ENCODE peak calls at places on chromosomes 7 and 10, in five cellular contexts. O is HCT116, I is fibroblast of lung, D is OCI-LY7, W is GM23338. T is an unnamed sample.

GRCh38 chr10:91319336-91319735 is 90.8 kb upstream of the HECTD2 start:
- DNase-seq in D (no peak), I (no peak), O (no peak), W (no peak), T (no peak)

GRCh38 chr7:143490719-143491306 is 13.1 kb downstream of the TAS2R41 start:
- DNase-seq in I (peak; percentile 33), O (no peak), D (no peak), W (peak; percentile 66), T (no peak)

GRCh38 chr7:108335264-108335918 is 120.8 kb downstream of the NRCAM start:
- DNase-seq in D (no peak), I (peak; percentile 20), W (peak; percentile 11), O (no peak), T (no peak)

GRCh38 chr7:127758105-127758504 is 106.1 kb downstream of the SND1 start:
- DNase-seq in D (no peak), I (no peak), O (no peak), W (no peak), T (no peak)

GRCh38 chr7:73717991-73718405 is 1.5 kb downstream of the STX1A start:
- DNase-seq in O (peak; percentile 73), D (peak; percentile 33), W (no peak), I (peak; percentile 64), T (peak; percentile 63)

GRCh38 chr7:44824894-44825526 is 22.9 kb downstream of the H2AZ2 start:
- DNase-seq in W (no peak), D (no peak), O (no peak), I (no peak), T (no peak)

GRCh38 chr10:79116801-79117723 is 48.3 kb downstream of the ZMIZ1 start:
- DNase-seq in D (no peak), O (no peak), W (peak; percentile 27), I (peak; percentile 63), T (no peak)

GRCh38 chr10:60335708-60336107 is 54.0 kb downstream of the ANK3 start:
- DNase-seq in O (no peak), D (no peak), I (no peak), W (peak; percentile 25), T (peak; percentile 62)

GRCh38 chr10:20948723-20949327 is 51.7 kb upstream of the NEBL start:
- DNase-seq in D (peak; percentile 25), I (no peak), O (no peak), W (no peak), T (no peak)

GRCh38 chr10:117360016-117360415 is 15.2 kb downstream of the PDZD8 start:
- DNase-seq in I (no peak), W (no peak), O (no peak), D (no peak), T (no peak)

GRCh38 chr10:101330236-101331225 is 23.4 kb upstream of the BTRC start:
- DNase-seq in W (no peak), O (no peak), I (peak; percentile 18), D (no peak), T (peak; percentile 78)

GRCh38 chr10:80599424-80599847 is 61.7 kb downstream of the SH2D4B start:
- DNase-seq in W (peak; percentile 92), I (peak; percentile 36), O (peak; percentile 59), D (peak; percentile 58), T (peak; percentile 86)

GRCh38 chr10:58517071-58517470 is 4.4 kb downstream of the BICC1 start:
- DNase-seq in I (no peak), O (no peak), W (no peak), D (no peak), T (no peak)

GRCh38 chr10:58516118-58516517 is 3.4 kb downstream of the BICC1 start:
- DNase-seq in D (no peak), I (no peak), O (no peak), W (no peak), T (no peak)

GRCh38 chr10:58514102-58514472 is 1.4 kb downstream of the BICC1 start:
- DNase-seq in D (no peak), W (no peak), O (no peak), I (no peak), T (no peak)

GRCh38 chr10:58513189-58514101 is 773 bp downstream of the BICC1 start:
- DNase-seq in W (peak; percentile 62), I (peak; percentile 78), O (no peak), D (no peak), T (no peak)

DNA sequence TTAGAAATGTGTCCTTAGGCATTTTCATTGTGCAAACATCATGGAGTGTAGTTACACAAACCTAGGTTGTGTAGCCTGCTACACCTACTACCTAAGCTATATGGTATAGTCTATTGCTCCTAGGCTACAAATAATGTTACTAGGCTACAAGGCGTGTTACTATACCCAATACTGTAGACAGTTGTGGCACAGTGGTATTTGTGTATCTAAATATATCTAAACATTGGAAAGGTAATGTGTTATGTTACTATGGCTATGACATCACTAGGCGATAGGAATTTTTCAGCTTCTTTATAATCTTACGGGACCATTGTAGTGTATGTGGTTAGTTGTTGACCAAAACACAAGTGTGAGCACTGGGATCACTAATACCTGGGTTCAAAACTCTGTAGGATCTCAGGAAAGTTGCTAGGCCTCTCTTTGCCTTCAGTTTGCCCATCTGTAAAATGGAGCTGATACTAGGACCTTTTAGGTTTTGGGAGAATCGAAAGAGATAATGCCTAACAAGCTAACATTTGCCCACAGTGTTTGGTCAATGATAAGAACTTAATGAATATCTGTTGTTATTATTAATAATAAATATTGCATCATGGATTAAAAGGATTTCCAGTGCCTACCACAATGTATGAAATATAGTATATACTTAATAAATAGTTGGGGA is 2.8 kb downstream of the BICC1 start:
- DNase-seq in D (no peak), I (no peak), W (no peak), O (no peak), T (no peak)
- H3K4me2 ChIP-seq in D (no peak overlapping the region), I (peak overlapping the region; percentile 48), W (no peak overlapping the region), O (no peak overlapping the region), T (no peak overlapping the region)

DNA sequence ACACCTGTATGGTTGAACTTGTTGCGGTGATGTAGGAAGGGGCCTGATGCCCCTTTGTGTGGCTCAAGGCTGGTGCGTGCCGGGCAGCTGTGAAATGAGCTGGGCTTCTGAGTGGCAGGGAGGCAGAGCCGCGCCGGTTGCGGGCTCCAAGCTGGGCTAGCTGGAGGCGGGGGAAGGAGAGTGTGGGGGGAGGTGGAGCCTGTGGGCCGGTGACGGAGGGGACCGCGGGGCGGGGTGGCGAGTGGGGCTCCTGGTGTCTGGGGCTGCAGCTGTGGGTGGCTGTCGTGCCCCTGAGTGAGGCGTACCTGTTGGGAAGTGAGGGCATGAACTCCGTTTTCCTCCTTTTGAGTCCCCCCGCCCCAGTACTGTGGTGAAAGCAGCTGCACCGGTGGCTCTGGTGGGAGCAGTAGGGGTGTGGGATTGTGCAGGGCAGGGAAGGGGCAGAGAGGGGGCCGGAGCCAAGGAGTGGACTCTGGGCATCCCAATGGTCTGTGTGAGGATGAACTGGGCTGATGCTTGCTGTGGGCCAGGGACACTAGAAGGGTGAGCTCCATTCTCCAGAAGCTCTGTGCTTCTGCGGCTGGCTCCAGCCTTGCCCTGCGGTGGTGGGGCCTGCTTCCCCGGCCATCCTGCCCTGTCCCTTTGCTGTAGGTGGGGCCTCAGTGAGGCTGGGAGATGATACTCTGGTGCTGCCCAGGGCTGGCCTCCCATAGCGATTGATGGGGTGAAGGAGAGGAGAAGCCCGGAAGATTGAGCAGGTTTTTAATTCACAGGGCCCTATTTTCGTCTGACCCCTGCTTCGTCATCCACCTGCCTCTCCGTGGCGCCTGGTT is 41.7 kb downstream of the INPP5A start:
- DNase-seq in W (no peak), I (no peak), D (no peak), O (no peak), T (no peak)
- H4K20me1 ChIP-seq in W (peaks cover 15% of the 10 kb centered on the region), I (peaks cover 2% of the 10 kb centered on the region), D (no peaks in the 10 kb centered on the region), O (no peaks in the 10 kb centered on the region), T (peaks cover 25% of the 10 kb centered on the region)

DNA sequence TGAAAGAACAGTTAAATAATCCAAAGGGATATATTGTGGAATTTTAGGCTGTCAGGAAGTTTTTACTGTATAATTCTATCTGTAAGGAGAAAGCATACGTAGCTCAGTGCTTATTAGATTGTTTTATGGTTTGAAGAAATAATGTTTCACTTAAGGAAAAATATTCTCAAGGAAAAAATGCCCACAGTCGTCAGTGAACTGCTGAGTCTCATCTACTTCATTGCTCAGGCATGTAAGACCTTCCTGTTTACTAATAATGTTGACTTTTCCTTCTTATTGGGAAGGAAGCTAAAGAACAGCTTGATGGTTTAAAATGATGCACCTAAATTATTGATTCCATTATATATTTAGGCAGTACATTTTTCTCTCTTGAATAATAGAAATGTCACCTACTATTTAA is 304.2 kb downstream of the SDK1 start:
- DNase-seq in O (no peak), W (no peak), D (no peak), I (peak; percentile 40), T (no peak)
- H3K4me2 ChIP-seq in O (no peak overlapping the region), W (no peak overlapping the region), D (no peak overlapping the region), I (no peak overlapping the region), T (no peak overlapping the region)

GRCh38 chr7:97004237-97004930 is 969 bp upstream of the DLX6 start:
- DNase-seq in D (no peak), O (no peak), I (no peak), W (peak; percentile 1), T (no peak)

GRCh38 chr7:97006951-97007861 is 1.9 kb downstream of the DLX6 start:
- DNase-seq in W (peak; percentile 54), I (no peak), O (no peak), D (no peak), T (no peak)

GRCh38 chr7:97004931-97005763 is at the start of gene DLX6:
- DNase-seq in D (no peak), O (no peak), I (peak; percentile 47), W (peak; percentile 96), T (no peak)

GRCh38 chr7:97005764-97006145 is 402 bp downstream of the DLX6 start:
- DNase-seq in D (no peak), I (peak; percentile 17), W (no peak), O (no peak), T (no peak)

DNA sequence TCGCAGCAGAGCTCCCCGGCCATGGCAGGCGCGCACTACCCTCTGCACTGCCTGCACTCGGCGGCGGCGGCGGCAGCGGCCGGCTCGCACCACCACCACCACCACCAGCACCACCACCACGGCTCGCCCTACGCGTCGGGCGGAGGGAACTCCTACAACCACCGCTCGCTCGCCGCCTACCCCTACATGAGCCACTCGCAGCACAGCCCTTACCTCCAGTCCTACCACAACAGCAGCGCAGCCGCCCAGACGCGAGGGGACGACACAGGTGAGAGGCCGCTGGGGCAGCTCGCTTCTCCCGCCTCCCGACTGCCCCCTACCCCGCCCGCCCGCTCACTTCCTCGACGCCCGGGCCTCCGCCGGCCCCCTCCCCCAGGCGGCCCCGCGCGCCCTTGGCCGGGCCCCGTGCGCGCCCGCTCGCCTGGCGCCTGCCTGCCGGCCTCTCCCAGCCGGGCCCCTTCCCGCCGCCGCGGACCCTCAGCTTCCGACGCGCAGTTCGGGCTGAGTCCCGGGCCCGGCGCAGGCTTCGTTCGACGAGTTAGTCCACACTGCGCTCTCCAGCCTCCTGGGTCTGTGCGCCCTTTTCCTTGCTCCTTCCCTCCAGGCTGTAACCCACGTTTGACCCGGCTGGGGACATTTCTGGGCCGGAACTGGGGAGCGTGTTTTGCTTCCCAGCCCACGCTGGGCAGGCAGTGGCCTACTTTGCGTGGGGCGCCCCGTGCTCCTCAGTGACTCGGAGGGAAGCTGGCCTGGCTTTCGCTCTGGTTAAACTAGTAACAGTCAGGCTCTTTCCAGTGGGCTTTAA is 995 bp downstream of the DLX6 start:
- DNase-seq in D (no peak), I (peak; percentile 16), W (peak; percentile 90), O (no peak), T (no peak)
- H4K20me1 ChIP-seq in D (no peaks in the 10 kb centered on the region), I (no peaks in the 10 kb centered on the region), W (peaks cover 44% of the 10 kb centered on the region), O (no peaks in the 10 kb centered on the region), T (no peaks in the 10 kb centered on the region)

DNA sequence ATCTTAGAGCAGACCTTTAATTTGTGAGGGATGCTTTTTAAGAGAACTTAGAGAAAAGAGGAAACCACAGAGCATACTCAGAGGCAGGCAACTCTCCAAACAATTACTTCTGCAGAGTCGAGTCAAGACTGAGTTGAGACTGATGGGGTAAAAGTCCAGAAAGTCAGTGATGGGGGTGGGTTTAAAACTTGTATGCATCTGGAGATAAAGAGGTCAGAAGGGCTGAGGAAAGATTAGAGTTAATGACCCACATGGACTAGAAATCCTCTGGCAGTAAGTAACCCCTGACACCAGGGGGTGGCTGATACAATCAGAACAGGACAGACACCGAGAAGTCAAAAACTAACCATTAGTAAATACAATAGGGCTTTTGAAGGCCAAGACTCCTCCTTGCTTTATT is 42.4 kb upstream of the SEPTIN7 start:
- DNase-seq in O (no peak), I (no peak), D (peak; percentile 11), W (peak; percentile 48), T (no peak)
- H3K4me2 ChIP-seq in O (no peak overlapping the region), I (no peak overlapping the region), D (no peak overlapping the region), W (no peak overlapping the region), T (no peak overlapping the region)

T was measured in Karpas-422.